ENCODE peak calls at places on chromosome 21, in six cellular contexts. Z is dorsolateral prefrontal cortex, C is astrocyte, X is neural progenitor cell, Q is tibial artery, T is lung. G is an unnamed sample.

GRCh38 chr21:45019076-45019886 is 55.1 kb upstream of the ADARB1 start:
- DNase-seq in T (no peak), X (peak), C (peak), Q (peak), Z (no peak), G (no peak)

GRCh38 chr21:41973861-41974751 is 20.3 kb upstream of the C2CD2 start:
- DNase-seq in T (peak), Q (no peak), C (no peak), Z (no peak), X (no peak), G (no peak)

GRCh38 chr21:36504067-36505058 is 24.4 kb upstream of the CLDN14 start:
- DNase-seq in T (no peak), Q (no peak), C (no peak), Z (no peak), X (peak), G (peak)

GRCh38 chr21:46079357-46080170 is 18.3 kb upstream of the COL6A2 start:
- DNase-seq in Q (no peak), T (peak), Z (no peak), X (no peak), C (peak), G (peak)

GRCh38 chr21:37915516-37915915 is 741 bp downstream of the KCNJ6 start:
- DNase-seq in X (peak), T (no peak), Z (no peak), C (no peak), Q (no peak), G (no peak)

GRCh38 chr21:36696640-36697472 is 2.1 kb upstream of the SIM2 start:
- DNase-seq in X (peak), T (no peak), Q (no peak), C (no peak), Z (no peak), G (no peak)

GRCh38 chr21:45612096-45613019 is 31.2 kb upstream of the PCBP3 start:
- DNase-seq in Z (peak), Q (no peak), C (peak), T (no peak), X (no peak), G (peak)

GRCh38 chr21:45403825-45404725 is 890 bp upstream of the COL18A1 start:
- DNase-seq in T (no peak), X (peak), Q (peak), Z (no peak), C (peak), G (peak)

GRCh38 chr21:23127973-23128372 is 2129.8 kb downstream of the NCAM2 start:
- DNase-seq in Z (no peak), C (no peak), X (no peak), T (no peak), Q (no peak), G (no peak)

GRCh38 chr21:44526096-44526997 is 13.6 kb downstream of the KRTAP10-1 start:
- DNase-seq in X (no peak), C (no peak), Z (peak), Q (peak), T (no peak), G (no peak)

GRCh38 chr21:43302356-43302700 is 124.6 kb downstream of the SIK1 start:
- DNase-seq in Z (no peak), X (no peak), C (no peak), Q (no peak), T (no peak), G (no peak)

GRCh38 chr21:43988506-43989230 is 23.4 kb upstream of the TRAPPC10 start:
- DNase-seq in Q (no peak), X (no peak), Z (no peak), T (no peak), C (no peak), G (peak)

GRCh38 chr21:27421654-27422053 is 454.8 kb upstream of the ADAMTS5 start:
- DNase-seq in C (no peak), Z (no peak), Q (no peak), T (no peak), X (no peak), G (peak)

GRCh38 chr21:44439211-44439600 is 16.1 kb upstream of the LRRC3 start:
- DNase-seq in X (no peak), Q (no peak), C (no peak), Z (no peak), T (no peak), G (no peak)

GRCh38 chr21:37130971-37131370 is 57.9 kb downstream of the TTC3 start:
- DNase-seq in C (peak), X (no peak), T (no peak), Z (no peak), Q (no peak), G (peak)

GRCh38 chr21:39182016-39182415 is 1.2 kb downstream of the PSMG1 start:
- DNase-seq in C (no peak), X (no peak), Z (no peak), T (no peak), Q (no peak), G (peak)

GRCh38 chr21:42218836-42219605 is at the start of gene ABCG1:
- DNase-seq in C (no peak), Z (no peak), X (peak), T (no peak), Q (no peak), G (peak)

GRCh38 chr21:46374761-46375389 is 50.9 kb downstream of the PCNT start:
- DNase-seq in X (no peak), C (no peak), T (no peak), Z (no peak), Q (no peak), G (no peak)

GRCh38 chr21:23624281-23624680 is 1983.0 kb downstream of the MRPL39 start:
- DNase-seq in Q (no peak), X (no peak), C (no peak), Z (no peak), T (no peak), G (no peak)

GRCh38 chr21:31182231-31183129 is 144.2 kb upstream of the KRTAP19-8 start:
- DNase-seq in X (no peak), Q (no peak), C (no peak), T (no peak), Z (no peak), G (no peak)

GRCh38 chr21:26425576-26425975 is 147.5 kb downstream of the CYYR1 start:
- DNase-seq in X (no peak), Z (no peak), Q (no peak), C (no peak), T (no peak), G (no peak)

GRCh38 chr21:45293726-45294401 is 6.2 kb upstream of the POFUT2 start:
- DNase-seq in X (no peak), C (no peak), T (no peak), Z (no peak), Q (no peak), G (no peak)

GRCh38 chr21:25887646-25888321 is 153.0 kb downstream of the GABPA start:
- DNase-seq in Q (no peak), X (no peak), Z (no peak), T (no peak), C (no peak), G (no peak)

GRCh38 chr21:39313042-39313456 is 383 bp downstream of the BRWD1 start:
- DNase-seq in X (peak), Q (no peak), T (peak), C (no peak), Z (peak), G (no peak)

GRCh38 chr21:38937844-38938243 is 132.1 kb downstream of the ETS2 start:
- DNase-seq in X (no peak), C (no peak), T (no peak), Q (no peak), Z (no peak), G (no peak)

GRCh38 chr21:37153935-37154350 is 80.9 kb downstream of the TTC3 start:
- DNase-seq in Z (no peak), C (peak), X (peak), T (no peak), Q (no peak), G (peak)

GRCh38 chr21:25910809-25911208 is 176.0 kb downstream of the GABPA start:
- DNase-seq in Q (no peak), X (no peak), T (no peak), Z (no peak), C (no peak), G (no peak)

GRCh38 chr21:25970254-25970930 is 200.2 kb downstream of the APP start:
- DNase-seq in X (no peak), Q (no peak), C (no peak), Z (peak), T (no peak), G (peak)

GRCh38 chr21:32206631-32207030 is 72.2 kb downstream of the MIS18A start:
- DNase-seq in C (no peak), Q (no peak), X (no peak), T (no peak), Z (no peak), G (no peak)

GRCh38 chr21:45276620-45277019 is 11.1 kb downstream of the POFUT2 start:
- DNase-seq in Z (no peak), Q (peak), T (no peak), X (no peak), C (no peak), G (no peak)

GRCh38 chr21:31870472-31870871 is 2.3 kb upstream of the HUNK start:
- DNase-seq in X (no peak), T (no peak), C (no peak), Q (no peak), Z (no peak), G (no peak)

GRCh38 chr21:42459583-42460215 is 36.3 kb downstream of the RSPH1 start:
- DNase-seq in Q (no peak), Z (no peak), X (no peak), C (no peak), T (no peak), G (no peak)

GRCh38 chr21:35909456-35910178 is 150.7 kb downstream of the SETD4 start:
- DNase-seq in Z (no peak), T (no peak), C (peak), X (no peak), Q (no peak), G (no peak)

GRCh38 chr21:17451364-17451869 is 61.4 kb upstream of the CXADR start:
- DNase-seq in C (peak), T (no peak), X (no peak), Z (no peak), Q (peak), G (peak)
- TF ChIP-seq CTCF in C (no peak), T (no peak), X (no peak), Z (no peak), Q (no peak), G (no peak)

GRCh38 chr21:33684923-33685560 is 42.7 kb downstream of the ITSN1 start:
- DNase-seq in T (no peak), Z (no peak), C (peak), Q (no peak), X (no peak), G (peak)
- H3K4me3 ChIP-seq in T (no peak), Z (no peak), C (peak), Q (no peak), X (no peak), G (no peak)

DNA sequence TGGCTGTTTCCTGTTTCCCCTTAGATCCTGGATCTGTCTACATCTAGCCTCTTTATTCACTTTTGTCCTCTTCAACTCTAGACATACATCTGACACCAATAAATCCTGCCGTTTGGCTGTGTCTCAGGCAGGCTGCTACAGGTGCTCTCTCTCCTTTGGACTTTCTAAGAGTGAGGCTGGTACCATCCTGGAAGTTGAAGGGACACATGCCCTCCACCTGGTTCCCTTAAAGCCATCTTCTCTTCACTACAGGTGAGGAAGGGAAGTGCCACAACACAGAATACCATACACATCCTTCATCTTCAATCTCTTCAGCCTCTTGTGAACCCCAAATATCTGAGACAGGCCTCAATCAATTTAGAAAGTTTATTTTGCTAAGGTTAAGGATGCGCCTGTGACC is 137.9 kb downstream of the BACH1 start:
- DNase-seq in Q (no peak), X (no peak), Z (no peak), C (no peak), T (no peak), G (no peak)
- TF ChIP-seq CTCF in Q (no peak), X (no peak), Z (no peak), C (no peak), T (no peak), G (no peak)

GRCh38 chr21:34836933-34837505 is 168.2 kb downstream of the CLIC6 start:
- DNase-seq in T (no peak), Q (no peak), X (no peak), Z (no peak), C (no peak), G (peak)
- H3K4me3 ChIP-seq in T (no peak), Q (no peak), X (no peak), Z (no peak), C (no peak), G (peak)

DNA sequence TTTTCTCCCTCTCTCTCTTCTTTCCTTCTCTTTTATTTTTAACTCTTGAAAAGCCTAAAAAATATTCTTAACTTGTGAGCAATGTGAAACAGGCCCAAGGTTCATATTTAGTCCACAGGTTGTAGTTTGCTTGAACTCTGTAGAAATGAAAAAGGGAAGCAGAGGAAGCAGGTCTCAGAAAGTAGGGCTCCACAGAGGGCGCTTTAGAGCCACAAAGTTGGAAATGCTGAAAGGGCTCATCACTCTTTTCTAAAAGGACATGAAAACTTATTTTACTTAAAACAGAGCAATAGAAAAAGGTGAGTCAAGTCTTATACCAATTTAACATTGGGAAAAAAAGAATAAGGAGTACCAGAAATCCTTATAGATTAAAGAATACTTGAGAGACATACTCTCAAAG is 247.0 kb downstream of the USP25 start:
- DNase-seq in C (no peak), X (peak), Z (no peak), T (no peak), Q (no peak), G (peak)
- TF ChIP-seq CTCF in C (no peak), X (peak), Z (no peak), T (no peak), Q (no peak), G (peak)

DNA sequence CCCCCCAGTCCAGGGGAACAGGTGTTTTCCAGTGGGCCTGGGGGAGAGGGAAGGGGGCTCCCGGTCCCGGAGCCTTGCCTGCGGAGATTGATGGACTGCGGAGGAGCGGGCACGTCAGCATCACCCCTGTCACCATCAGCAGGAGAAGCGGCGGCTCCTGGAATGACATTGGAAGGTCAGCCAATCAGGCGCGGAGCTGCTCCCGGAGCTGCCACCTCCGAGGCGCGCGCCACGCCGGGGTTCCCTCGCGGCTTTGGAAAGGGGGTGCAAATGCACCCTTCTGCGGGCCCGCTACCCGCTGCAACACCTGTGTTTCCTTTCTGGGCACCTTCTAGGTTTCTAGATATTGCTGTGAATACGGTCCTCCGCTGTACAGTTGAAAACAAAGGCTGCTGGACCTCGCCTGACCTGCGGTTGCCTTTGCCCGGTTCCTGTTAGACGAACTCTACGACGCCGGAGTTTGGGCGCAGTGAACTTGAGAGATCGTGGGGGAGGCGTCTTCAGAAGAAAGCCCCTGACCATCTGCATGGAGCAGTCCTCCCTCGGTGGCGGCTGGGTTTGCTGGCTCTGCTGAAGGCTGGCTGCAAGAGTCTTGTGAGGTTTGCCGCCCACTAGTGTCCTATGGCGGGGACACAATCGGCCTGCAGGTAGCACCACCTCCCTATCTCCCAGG is 5.3 kb downstream of the DSCAM start:
- DNase-seq in C (peak), T (peak), X (peak), Q (peak), Z (peak), G (no peak)
- H3K4me3 ChIP-seq in C (peak), T (no peak), X (peak), Q (no peak), Z (peak), G (no peak)